ENCODE peak calls at places on chromosome 6, in six cellular contexts. One of them, this sample, is unnamed.

GRCh38 chr6:152293404-152293803 is 343.8 kb downstream of the SYNE1 start:
- DNase-seq in neuronal stem cell: no peak
- DNase-seq in mesenchymal stem cell: no peak
- DNase-seq in H9: no peak
- DNase-seq in IMR-90: no peak
- DNase-seq in H1: no peak
- DNase-seq in this sample: no peak

GRCh38 chr6:467671-468082 is 76.1 kb downstream of the IRF4 start:
- DNase-seq in neuronal stem cell: no peak
- DNase-seq in mesenchymal stem cell: no peak
- DNase-seq in H9: no peak
- DNase-seq in IMR-90: no peak
- DNase-seq in H1: no peak
- DNase-seq in this sample: no peak

GRCh38 chr6:28115799-28116198 is 8.6 kb upstream of the ZSCAN16 start:
- DNase-seq in neuronal stem cell: no peak
- DNase-seq in mesenchymal stem cell: no peak
- DNase-seq in H9: no peak
- DNase-seq in IMR-90: no peak
- DNase-seq in H1: no peak
- DNase-seq in this sample: no peak

GRCh38 chr6:41332241-41332640 is 3.2 kb upstream of the NCR2 start:
- DNase-seq in neuronal stem cell: no peak
- DNase-seq in mesenchymal stem cell: no peak
- DNase-seq in H9: no peak
- DNase-seq in IMR-90: no peak
- DNase-seq in H1: no peak
- DNase-seq in this sample: no peak

GRCh38 chr6:143642403-143642802 is 35.4 kb upstream of the PHACTR2 start:
- DNase-seq in neuronal stem cell: no peak
- DNase-seq in mesenchymal stem cell: no peak
- DNase-seq in H9: no peak
- DNase-seq in IMR-90: no peak
- DNase-seq in H1: no peak
- DNase-seq in this sample: no peak

GRCh38 chr6:137056121-137056880 is 11.5 kb upstream of the IL20RA start:
- DNase-seq in neuronal stem cell: no peak
- DNase-seq in mesenchymal stem cell: no peak
- DNase-seq in H9: no peak
- DNase-seq in IMR-90: no peak
- DNase-seq in H1: no peak
- DNase-seq in this sample: no peak

GRCh38 chr6:36249010-36249409 is 20.9 kb upstream of the PNPLA1 start:
- DNase-seq in neuronal stem cell: no peak
- DNase-seq in mesenchymal stem cell: peak; percentile 17
- DNase-seq in H9: no peak
- DNase-seq in IMR-90: peak; percentile 70
- DNase-seq in H1: no peak
- DNase-seq in this sample: no peak

GRCh38 chr6:42572523-42572922 is 8.7 kb downstream of the UBR2 start:
- DNase-seq in neuronal stem cell: no peak
- DNase-seq in mesenchymal stem cell: no peak
- DNase-seq in H9: no peak
- DNase-seq in IMR-90: no peak
- DNase-seq in H1: no peak
- DNase-seq in this sample: no peak

GRCh38 chr6:166308769-166309589 is 787 bp upstream of the PRR18 start:
- DNase-seq in neuronal stem cell: no peak
- DNase-seq in mesenchymal stem cell: no peak
- DNase-seq in H9: no peak
- DNase-seq in IMR-90: no peak
- DNase-seq in H1: no peak
- DNase-seq in this sample: no peak

GRCh38 chr6:41409489-41409888 is 74.1 kb downstream of the NCR2 start:
- DNase-seq in neuronal stem cell: no peak
- DNase-seq in mesenchymal stem cell: no peak
- DNase-seq in H9: no peak
- DNase-seq in IMR-90: no peak
- DNase-seq in H1: no peak
- DNase-seq in this sample: no peak

GRCh38 chr6:7006536-7007191 is 101.1 kb upstream of the RREB1 start:
- DNase-seq in neuronal stem cell: no peak
- DNase-seq in mesenchymal stem cell: no peak
- DNase-seq in H9: no peak
- DNase-seq in IMR-90: no peak
- DNase-seq in H1: no peak
- DNase-seq in this sample: no peak

GRCh38 chr6:14092861-14093789 is 24.4 kb upstream of the CD83 start:
- DNase-seq in neuronal stem cell: no peak
- DNase-seq in mesenchymal stem cell: no peak
- DNase-seq in H9: no peak
- DNase-seq in IMR-90: no peak
- DNase-seq in H1: no peak
- DNase-seq in this sample: no peak

GRCh38 chr6:1103945-1104623 is 207.8 kb upstream of the FOXQ1 start:
- DNase-seq in neuronal stem cell: no peak
- DNase-seq in mesenchymal stem cell: no peak
- DNase-seq in H9: no peak
- DNase-seq in IMR-90: no peak
- DNase-seq in H1: no peak
- DNase-seq in this sample: no peak

GRCh38 chr6:31572041-31572911 is at the start of gene LTA:
- DNase-seq in neuronal stem cell: no peak
- DNase-seq in mesenchymal stem cell: no peak
- DNase-seq in H9: no peak
- DNase-seq in IMR-90: no peak
- DNase-seq in H1: no peak
- DNase-seq in this sample: no peak

GRCh38 chr6:56154076-56154475 is 93.3 kb downstream of the COL21A1 start:
- DNase-seq in neuronal stem cell: no peak
- DNase-seq in mesenchymal stem cell: no peak
- DNase-seq in H9: no peak
- DNase-seq in IMR-90: no peak
- DNase-seq in H1: no peak
- DNase-seq in this sample: no peak

GRCh38 chr6:117077300-117077699 is 188.1 kb upstream of the VGLL2 start:
- DNase-seq in neuronal stem cell: no peak
- DNase-seq in mesenchymal stem cell: no peak
- DNase-seq in H9: no peak
- DNase-seq in IMR-90: no peak
- DNase-seq in H1: no peak
- DNase-seq in this sample: no peak

GRCh38 chr6:31574106-31575061 is 981 bp upstream of the TNF start:
- DNase-seq in neuronal stem cell: no peak
- DNase-seq in mesenchymal stem cell: no peak
- DNase-seq in H9: peak; percentile 52
- DNase-seq in IMR-90: no peak
- DNase-seq in H1: no peak
- DNase-seq in this sample: no peak

GRCh38 chr6:55705381-55705780 is 126.4 kb upstream of the HMGCLL1 start:
- DNase-seq in neuronal stem cell: no peak
- DNase-seq in mesenchymal stem cell: no peak
- DNase-seq in H9: no peak
- DNase-seq in IMR-90: peak; percentile 7
- DNase-seq in H1: no peak
- DNase-seq in this sample: no peak

GRCh38 chr6:4543596-4543995 is 232.6 kb upstream of the CDYL start:
- DNase-seq in neuronal stem cell: no peak
- DNase-seq in mesenchymal stem cell: peak; percentile 11
- DNase-seq in H9: no peak
- DNase-seq in IMR-90: peak; percentile 33
- DNase-seq in H1: no peak
- DNase-seq in this sample: no peak

GRCh38 chr6:123091091-123091895 is 95.3 kb downstream of the CLVS2 start:
- DNase-seq in neuronal stem cell: no peak
- DNase-seq in mesenchymal stem cell: peak; percentile 64
- DNase-seq in H9: no peak
- DNase-seq in IMR-90: no peak
- DNase-seq in H1: no peak
- DNase-seq in this sample: peak; percentile 47

GRCh38 chr6:31775633-31776263 is 1.4 kb downstream of the VWA7 start:
- DNase-seq in neuronal stem cell: no peak
- DNase-seq in mesenchymal stem cell: no peak
- DNase-seq in H9: no peak
- DNase-seq in IMR-90: no peak
- DNase-seq in H1: no peak
- DNase-seq in this sample: no peak

GRCh38 chr6:134551245-134551960 is 233.5 kb upstream of the SGK1 start:
- DNase-seq in neuronal stem cell: no peak
- DNase-seq in mesenchymal stem cell: peak; percentile 75
- DNase-seq in H9: no peak
- DNase-seq in IMR-90: peak; percentile 90
- DNase-seq in H1: no peak
- DNase-seq in this sample: peak; percentile 91

GRCh38 chr6:12395898-12396297 is 105.7 kb downstream of the EDN1 start:
- DNase-seq in neuronal stem cell: no peak
- DNase-seq in mesenchymal stem cell: no peak
- DNase-seq in H9: no peak
- DNase-seq in IMR-90: no peak
- DNase-seq in H1: no peak
- DNase-seq in this sample: no peak

GRCh38 chr6:89375427-89375868 is 22.9 kb upstream of the UBE2J1 start:
- DNase-seq in neuronal stem cell: no peak
- DNase-seq in mesenchymal stem cell: no peak
- DNase-seq in H9: peak; percentile 97
- DNase-seq in IMR-90: no peak
- DNase-seq in H1: peak; percentile 82
- DNase-seq in this sample: peak; percentile 28

GRCh38 chr6:97053643-97054411 is 129.3 kb downstream of the KLHL32 start:
- DNase-seq in neuronal stem cell: no peak
- DNase-seq in mesenchymal stem cell: peak; percentile 29
- DNase-seq in H9: no peak
- DNase-seq in IMR-90: peak; percentile 34
- DNase-seq in H1: no peak
- DNase-seq in this sample: peak; percentile 43

GRCh38 chr6:44480097-44480539 is 92.6 kb downstream of the CDC5L start:
- DNase-seq in neuronal stem cell: no peak
- DNase-seq in mesenchymal stem cell: no peak
- DNase-seq in H9: no peak
- DNase-seq in IMR-90: no peak
- DNase-seq in H1: no peak
- DNase-seq in this sample: no peak

GRCh38 chr6:14068133-14068532 is 49.4 kb upstream of the CD83 start:
- DNase-seq in neuronal stem cell: no peak
- DNase-seq in mesenchymal stem cell: peak; percentile 55
- DNase-seq in H9: no peak
- DNase-seq in IMR-90: peak; percentile 89
- DNase-seq in H1: no peak
- DNase-seq in this sample: peak; percentile 49

GRCh38 chr6:72042088-72042487 is 155.7 kb downstream of the RIMS1 start:
- DNase-seq in neuronal stem cell: no peak
- DNase-seq in mesenchymal stem cell: no peak
- DNase-seq in H9: no peak
- DNase-seq in IMR-90: no peak
- DNase-seq in H1: no peak
- DNase-seq in this sample: no peak

GRCh38 chr6:20286968-20287565 is 74.8 kb upstream of the MBOAT1 start:
- DNase-seq in neuronal stem cell: no peak
- DNase-seq in mesenchymal stem cell: no peak
- DNase-seq in H9: no peak
- DNase-seq in IMR-90: peak; percentile 23
- DNase-seq in H1: no peak
- DNase-seq in this sample: peak; percentile 41

GRCh38 chr6:38975621-38976049 is 72.9 kb upstream of the GLP1R start:
- DNase-seq in neuronal stem cell: no peak
- DNase-seq in mesenchymal stem cell: no peak
- DNase-seq in H9: no peak
- DNase-seq in IMR-90: no peak
- DNase-seq in H1: no peak
- DNase-seq in this sample: no peak

DNA sequence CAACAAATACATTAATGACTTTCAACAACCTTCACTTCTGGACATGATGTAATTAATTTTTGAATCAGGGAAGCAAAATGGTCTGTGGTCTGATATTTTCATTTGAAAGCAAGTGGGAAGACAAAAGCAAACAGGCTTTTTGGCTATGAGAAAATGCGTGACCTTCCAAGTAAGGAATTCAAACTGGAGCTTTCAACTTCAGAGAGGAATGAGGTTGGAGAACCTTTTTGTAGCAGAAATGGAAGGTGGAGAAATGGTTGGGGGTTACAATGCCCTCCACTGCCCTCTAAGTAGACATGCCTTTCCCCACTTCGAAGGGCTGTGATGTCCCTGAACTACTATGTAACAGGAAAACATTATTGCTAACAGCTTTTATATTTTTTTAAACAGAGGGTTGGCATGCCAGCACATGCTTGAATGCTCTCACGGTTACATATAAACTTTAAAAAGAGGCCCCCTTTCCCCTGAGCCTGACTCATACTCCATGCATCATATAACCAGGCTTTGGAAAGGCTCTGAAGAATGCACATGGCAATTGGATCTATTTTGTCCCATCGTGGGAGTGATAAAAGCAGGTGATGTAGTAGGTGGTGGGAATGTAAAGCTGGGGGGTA is 203.7 kb upstream of the CITED2 start:
- DNase-seq in neuronal stem cell: no peak
- DNase-seq in mesenchymal stem cell: peak; percentile 90
- DNase-seq in H9: no peak
- DNase-seq in IMR-90: peak; percentile 94
- DNase-seq in H1: no peak
- DNase-seq in this sample: peak; percentile 68
- H4K91ac ChIP-seq in neuronal stem cell: no peak overlapping the region
- H4K91ac ChIP-seq in mesenchymal stem cell: no peak overlapping the region
- H4K91ac ChIP-seq in H9: no peak overlapping the region
- H4K91ac ChIP-seq in IMR-90: peak overlapping the region; percentile 91
- H4K91ac ChIP-seq in H1: no peak overlapping the region
- H4K91ac ChIP-seq in this sample: peak overlapping the region; percentile 49

DNA sequence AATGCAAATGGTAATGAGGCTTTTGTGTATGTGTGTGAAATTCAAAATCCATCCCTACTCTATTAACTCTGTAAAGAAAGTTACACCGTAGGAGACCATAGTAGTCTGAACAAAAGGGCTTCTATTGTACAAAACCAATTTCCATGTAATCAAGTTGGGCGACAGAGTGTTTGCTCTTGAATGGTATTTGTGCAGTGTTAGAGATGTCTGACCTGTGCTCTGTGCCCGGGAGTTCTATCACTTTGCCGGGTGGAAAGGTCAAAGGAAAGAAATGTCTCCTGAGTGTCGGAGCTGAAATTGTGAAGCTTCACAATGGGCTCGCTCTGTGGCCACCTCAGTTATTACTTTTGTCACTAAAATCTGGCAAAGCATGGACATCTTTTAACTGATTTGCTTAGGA is 312.0 kb downstream of the SAMD5 start:
- DNase-seq in neuronal stem cell: peak; percentile 39
- DNase-seq in mesenchymal stem cell: no peak
- DNase-seq in H9: no peak
- DNase-seq in IMR-90: no peak
- DNase-seq in H1: no peak
- DNase-seq in this sample: no peak
- H4K91ac ChIP-seq in neuronal stem cell: no peak overlapping the region
- H4K91ac ChIP-seq in mesenchymal stem cell: no peak overlapping the region
- H4K91ac ChIP-seq in H9: no peak overlapping the region
- H4K91ac ChIP-seq in IMR-90: no peak overlapping the region
- H4K91ac ChIP-seq in H1: no peak overlapping the region
- H4K91ac ChIP-seq in this sample: no peak overlapping the region

GRCh38 chr6:54285595-54285994 is 22.6 kb upstream of the TINAG start:
- DNase-seq in neuronal stem cell: no peak
- DNase-seq in mesenchymal stem cell: no peak
- DNase-seq in H9: no peak
- DNase-seq in IMR-90: no peak
- DNase-seq in H1: no peak
- DNase-seq in this sample: no peak
- H4K91ac ChIP-seq in neuronal stem cell: no peak overlapping the region
- H4K91ac ChIP-seq in mesenchymal stem cell: no peak overlapping the region
- H4K91ac ChIP-seq in H9: no peak overlapping the region
- H4K91ac ChIP-seq in IMR-90: no peak overlapping the region
- H4K91ac ChIP-seq in H1: no peak overlapping the region
- H4K91ac ChIP-seq in this sample: no peak overlapping the region

GRCh38 chr6:149157126-149157525 is 160.4 kb upstream of the TAB2 start:
- DNase-seq in neuronal stem cell: no peak
- DNase-seq in mesenchymal stem cell: no peak
- DNase-seq in H9: no peak
- DNase-seq in IMR-90: no peak
- DNase-seq in H1: no peak
- DNase-seq in this sample: no peak
- H4K91ac ChIP-seq in neuronal stem cell: no peak overlapping the region
- H4K91ac ChIP-seq in mesenchymal stem cell: no peak overlapping the region
- H4K91ac ChIP-seq in H9: no peak overlapping the region
- H4K91ac ChIP-seq in IMR-90: no peak overlapping the region
- H4K91ac ChIP-seq in H1: no peak overlapping the region
- H4K91ac ChIP-seq in this sample: no peak overlapping the region